ENCODE peak calls at places on chromosome 21, in five cellular contexts. J is progenitor cell of endocrine pancreas, C is pancreas, M is psoas muscle, R is GM12865. Z is an unnamed sample.

GRCh38 chr21:46243865-46244490 is 15.4 kb upstream of the LSS start:
- DNase-seq in J (no peak), C (no peak), M (no peak), R (no peak), Z (no peak)

GRCh38 chr21:16775056-16775455 is 737.8 kb upstream of the CXADR start:
- DNase-seq in J (no peak), C (no peak), M (no peak), R (no peak), Z (no peak)

GRCh38 chr21:16309250-16309971 is 579.6 kb downstream of the USP25 start:
- DNase-seq in J (no peak), C (no peak), M (no peak), R (no peak), Z (no peak)

GRCh38 chr21:41403966-41404365 is 22.1 kb upstream of the MX1 start:
- DNase-seq in J (no peak), C (no peak), M (no peak), R (no peak), Z (no peak)

GRCh38 chr21:43890042-43890441 is 25.0 kb downstream of the AGPAT3 start:
- DNase-seq in J (no peak), C (no peak), M (no peak), R (no peak), Z (no peak)

GRCh38 chr21:45447821-45448220 is 42.9 kb downstream of the COL18A1 start:
- DNase-seq in J (no peak), C (no peak), M (no peak), R (no peak), Z (no peak)

GRCh38 chr21:16460936-16461335 is 731.2 kb downstream of the USP25 start:
- DNase-seq in J (no peak), C (no peak), M (no peak), R (no peak), Z (no peak)

GRCh38 chr21:46126321-46127238 is 28.7 kb downstream of the COL6A2 start:
- DNase-seq in J (no peak), C (peak), M (peak), R (no peak), Z (peak)

GRCh38 chr21:45473496-45474322 is 68.5 kb downstream of the SLC19A1 start:
- DNase-seq in J (no peak), C (no peak), M (no peak), R (no peak), Z (no peak)

GRCh38 chr21:45578811-45579381 is 36.7 kb upstream of the SLC19A1 start:
- DNase-seq in J (no peak), C (peak), M (no peak), R (no peak), Z (no peak)

GRCh38 chr21:44550807-44551206 is 498 bp downstream of the KRTAP10-2 start:
- DNase-seq in J (no peak), C (no peak), M (no peak), R (no peak), Z (no peak)

GRCh38 chr21:44038063-44038462 is 26.0 kb downstream of the TRAPPC10 start:
- DNase-seq in J (no peak), C (no peak), M (no peak), R (no peak), Z (no peak)

GRCh38 chr21:44618504-44618903 is 6.6 kb downstream of the KRTAP10-8 start:
- DNase-seq in J (no peak), C (no peak), M (peak), R (peak), Z (no peak)

DNA sequence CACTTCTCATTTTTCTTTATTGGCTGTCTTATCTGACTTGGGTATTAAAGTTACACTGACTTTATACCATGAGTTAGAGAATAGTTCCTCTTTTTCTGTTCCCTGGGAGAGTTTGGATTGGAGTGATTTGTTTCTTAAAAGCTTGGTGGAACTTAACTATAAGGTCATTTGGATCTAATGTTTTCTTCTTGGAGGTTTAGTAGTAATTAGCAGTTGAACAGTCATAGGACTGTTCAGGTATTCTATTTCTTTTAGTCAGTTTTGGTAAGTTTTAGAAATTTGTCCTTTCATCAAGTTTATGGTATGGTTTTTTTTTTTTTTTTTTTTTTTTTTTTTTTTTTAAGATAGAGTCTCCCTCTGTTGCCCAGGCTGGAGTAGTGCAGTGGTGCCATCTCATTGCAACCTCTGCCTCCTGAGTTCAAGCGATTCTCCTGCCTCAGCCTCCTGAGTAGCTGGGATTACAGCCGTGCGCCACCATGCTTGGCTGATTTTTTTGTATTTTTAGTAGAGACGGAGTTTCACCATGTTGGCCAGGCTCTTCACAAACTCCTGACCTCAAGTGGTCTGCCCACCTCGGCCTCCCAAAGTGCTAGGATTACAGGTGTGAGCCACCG is 6.3 kb downstream of the TTC3 start:
- DNase-seq in J (no peak), C (no peak), M (no peak), R (peak), Z (no peak)
- TF ChIP-seq CTCF in J (no peak), C (no peak), M (peak), R (peak), Z (no peak)

GRCh38 chr21:42576639-42577038 is 63.0 kb downstream of the SLC37A1 start:
- DNase-seq in J (no peak), C (no peak), M (no peak), R (no peak), Z (no peak)

GRCh38 chr21:42572906-42573495 is 59.3 kb downstream of the SLC37A1 start:
- DNase-seq in J (no peak), C (peak), M (no peak), R (no peak), Z (no peak)

GRCh38 chr21:42575111-42575510 is 61.5 kb downstream of the SLC37A1 start:
- DNase-seq in J (no peak), C (peak), M (no peak), R (no peak), Z (no peak)

GRCh38 chr21:42571391-42572150 is 57.9 kb downstream of the SLC37A1 start:
- DNase-seq in J (no peak), C (peak), M (no peak), R (no peak), Z (no peak)

GRCh38 chr21:42574234-42575027 is 60.8 kb downstream of the SLC37A1 start:
- DNase-seq in J (no peak), C (peak), M (no peak), R (no peak), Z (no peak)
- TF ChIP-seq CTCF in J (no peak), C (no peak), M (no peak), R (no peak), Z (no peak)

DNA sequence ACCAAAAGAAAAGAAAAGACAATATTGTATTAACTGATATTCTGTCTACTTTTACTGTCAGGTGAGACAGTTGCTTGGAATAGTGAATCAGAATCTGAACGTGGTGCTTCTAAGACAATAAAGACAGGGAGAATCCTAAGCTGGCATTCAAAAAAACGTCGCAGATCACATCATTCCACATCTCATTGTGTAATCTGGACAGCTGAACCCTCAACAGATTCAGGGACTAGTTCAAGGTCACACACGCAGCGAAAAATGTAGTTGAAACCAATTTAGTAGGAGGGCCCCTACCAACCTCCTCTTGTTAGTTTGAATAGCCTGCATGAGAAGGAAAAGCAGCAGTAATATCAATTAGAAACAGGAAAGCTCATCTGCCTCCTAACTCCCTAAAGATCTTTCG is 46.4 kb upstream of the KRTAP19-8 start:
- DNase-seq in J (no peak), C (no peak), M (no peak), R (no peak), Z (no peak)
- TF ChIP-seq CTCF in J (no peak), C (no peak), M (no peak), R (no peak), Z (no peak)

DNA sequence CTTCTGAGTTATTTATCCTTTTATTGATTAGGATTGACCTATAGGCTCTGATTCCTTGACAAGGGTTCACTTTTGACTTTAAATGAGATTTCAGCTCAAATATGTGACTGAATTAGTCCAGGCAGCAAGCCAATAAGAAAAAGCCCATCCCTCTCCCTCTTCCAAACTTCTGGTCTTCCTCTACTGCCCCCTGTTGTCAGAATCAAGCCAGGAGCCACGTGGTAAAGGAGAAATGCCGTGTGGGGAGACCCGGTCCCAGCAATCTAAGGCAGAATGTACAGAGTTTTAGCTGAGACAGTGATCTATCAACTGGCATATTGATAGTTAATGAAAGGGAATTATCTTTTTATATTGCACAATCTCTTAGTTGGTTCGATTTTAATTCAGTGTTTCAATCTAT is 5.2 kb downstream of the ADAMTS5 start:
- DNase-seq in J (no peak), C (no peak), M (no peak), R (no peak), Z (no peak)
- TF ChIP-seq CTCF in J (peak), C (peak), M (no peak), R (no peak), Z (no peak)

DNA sequence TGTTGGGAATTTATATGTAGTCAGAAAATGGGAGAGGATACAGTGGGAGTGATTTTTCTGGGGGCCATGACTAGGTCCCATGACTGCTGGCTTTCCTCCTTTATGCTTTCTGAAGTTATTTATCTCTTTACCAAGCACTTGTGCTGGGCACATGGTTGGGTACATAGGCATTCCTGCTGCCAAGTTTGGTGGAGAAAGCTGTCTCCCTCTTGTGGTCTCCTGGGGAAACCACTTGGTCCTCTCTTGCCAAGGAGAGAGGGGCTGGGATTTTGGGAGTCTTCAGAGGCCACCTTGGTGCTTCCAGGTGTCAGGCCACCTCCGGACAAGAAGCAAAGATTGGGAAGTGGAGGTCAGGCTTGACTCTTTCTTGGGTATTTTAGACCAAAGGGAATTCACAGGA is 120.2 kb upstream of the KCNE2 start:
- DNase-seq in J (no peak), C (no peak), M (no peak), R (peak), Z (no peak)
- TF ChIP-seq CTCF in J (peak), C (no peak), M (no peak), R (peak), Z (no peak)

GRCh38 chr21:26852422-26852821 is 7.2 kb upstream of the ADAMTS1 start:
- DNase-seq in J (no peak), C (no peak), M (no peak), R (no peak), Z (no peak)

GRCh38 chr21:26850116-26850643 is 5.0 kb upstream of the ADAMTS1 start:
- DNase-seq in J (no peak), C (no peak), M (no peak), R (peak), Z (no peak)

GRCh38 chr21:26847951-26848350 is 2.7 kb upstream of the ADAMTS1 start:
- DNase-seq in J (no peak), C (no peak), M (no peak), R (no peak), Z (no peak)

GRCh38 chr21:26851109-26851944 is 6.1 kb upstream of the ADAMTS1 start:
- DNase-seq in J (no peak), C (no peak), M (no peak), R (no peak), Z (no peak)

DNA sequence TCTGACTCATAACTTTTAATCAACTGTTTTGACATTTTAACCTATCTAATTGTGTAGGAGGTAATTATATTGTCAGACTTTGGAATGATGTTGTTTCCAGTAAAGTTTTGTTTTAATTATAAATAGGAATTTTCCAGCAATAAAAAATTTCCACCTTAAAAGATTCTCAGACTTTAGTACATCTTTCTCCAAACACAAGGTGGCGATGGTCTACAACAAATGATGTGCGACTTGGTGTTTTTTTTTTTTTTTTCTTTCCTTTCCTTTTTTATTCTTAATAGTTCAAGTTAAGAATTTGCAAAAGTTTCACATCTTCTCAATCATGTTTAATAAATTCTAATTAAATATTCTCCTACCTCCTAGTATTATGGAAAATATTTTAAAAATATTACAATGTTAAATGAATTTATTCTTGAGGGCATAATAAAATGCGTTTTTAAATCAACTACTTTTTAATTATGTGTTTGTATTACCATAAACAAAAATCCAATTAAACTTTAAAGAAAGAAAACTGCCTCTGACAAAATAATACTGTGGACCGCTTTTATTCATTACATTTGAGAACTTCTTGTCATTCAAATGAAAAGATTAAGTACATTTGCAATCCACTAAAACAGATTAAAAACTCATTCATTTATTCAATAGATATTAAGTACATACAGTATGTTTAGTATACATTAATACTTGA is 4.4 kb upstream of the ADAMTS1 start:
- DNase-seq in J (no peak), C (no peak), M (no peak), R (peak), Z (no peak)
- TF ChIP-seq CTCF in J (peak), C (peak), M (peak), R (peak), Z (no peak)

DNA sequence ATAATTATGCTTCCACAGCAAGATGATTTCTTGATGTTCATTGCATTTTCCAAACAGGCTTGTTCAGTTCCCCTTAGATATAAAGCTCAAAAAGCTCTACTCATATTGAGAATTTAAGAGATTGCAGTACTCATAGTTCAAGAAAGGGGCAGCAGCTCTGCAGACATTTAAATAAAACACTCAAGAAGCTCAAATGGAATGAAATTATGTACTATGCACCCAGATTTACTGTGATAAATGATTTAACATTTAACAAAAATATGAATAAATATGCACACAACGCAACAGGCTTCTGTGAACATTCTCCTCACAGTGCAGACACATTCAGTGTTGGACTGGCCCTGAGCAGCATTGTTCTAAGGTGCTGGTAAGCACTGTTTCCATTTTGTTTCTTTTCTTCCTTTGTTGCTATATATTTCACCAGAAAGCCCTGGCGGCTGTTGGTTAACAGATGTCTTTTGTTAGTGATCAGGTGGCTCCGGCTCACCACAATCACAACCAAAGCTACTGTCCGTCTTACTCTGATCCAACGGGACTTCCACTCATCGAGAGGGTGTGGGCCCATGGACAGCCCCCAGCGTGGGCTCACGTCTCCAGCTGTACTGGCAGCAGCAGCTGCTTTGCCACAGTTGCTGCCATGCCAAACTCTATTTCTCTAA is 1440.3 kb downstream of the NCAM2 start:
- DNase-seq in J (no peak), C (no peak), M (no peak), R (no peak), Z (no peak)
- TF ChIP-seq CTCF in J (no peak), C (no peak), M (no peak), R (no peak), Z (no peak)

DNA sequence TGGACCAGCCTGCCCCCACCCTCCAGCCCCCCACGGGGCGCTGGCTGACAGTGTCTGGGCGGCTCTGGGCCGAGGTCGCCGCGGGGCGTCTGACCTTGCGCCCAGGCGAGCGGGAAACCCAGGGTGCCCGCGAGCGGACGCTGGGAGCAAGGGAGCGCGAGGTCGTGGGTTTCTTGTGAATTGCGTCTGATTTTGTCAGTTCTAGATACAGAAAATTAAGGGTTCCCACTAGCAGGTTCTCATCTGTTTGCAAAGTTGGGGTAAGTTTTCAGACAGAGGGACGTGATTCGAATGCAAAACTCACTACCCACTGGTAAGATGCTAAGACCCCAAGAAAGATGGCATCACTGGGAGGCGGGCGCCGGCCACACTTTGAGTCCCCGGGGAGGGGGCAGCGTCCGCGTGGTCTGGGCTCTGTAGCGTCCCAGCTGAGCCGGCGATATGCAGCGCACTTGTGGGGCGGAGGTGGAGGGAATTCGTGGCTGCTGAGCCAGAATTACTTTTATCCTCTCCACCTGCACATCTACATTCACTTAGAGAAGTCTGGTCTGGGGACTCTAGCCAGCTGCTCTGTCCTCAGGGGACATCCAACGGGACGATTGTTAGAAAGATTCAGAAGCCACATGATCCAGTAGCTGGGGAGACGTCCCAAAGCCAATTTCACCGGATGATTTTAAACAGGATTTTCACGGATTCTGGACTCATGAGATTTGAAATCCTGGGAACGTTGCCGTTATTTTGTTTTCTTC is 1.0 kb downstream of the JAM2 start:
- DNase-seq in J (peak), C (peak), M (peak), R (peak), Z (peak)
- TF ChIP-seq CTCF in J (no peak), C (no peak), M (no peak), R (no peak), Z (no peak)

Z was measured in omental fat pad.